ENCODE peak calls at places on chromosomes 5 and 9, in eight cellular contexts. S is RPMI7951; E is progenitor cell of endocrine pancreas; O is NCI-H2081; A is CMK; R is A172; M is COR-L47; D is stimulated activated CD4-positive, alpha-beta T cell treated with anti-CD3 and anti-CD28 coated beads, Interleukin-15, amount 100 ng/mL, for 1 hour. U is an unnamed sample.

GRCh38 chr5:33936381-33937016 is at the start of gene RXFP3:
- DNase-seq in R (no peak), O (no peak), D (no peak), S (peak), M (no peak), A (no peak), E (no peak), U (no peak)

GRCh38 chr5:142441638-142442037 is 116.8 kb upstream of the SPRY4 start:
- DNase-seq in A (no peak), D (no peak), S (no peak), E (no peak), R (no peak), M (no peak), O (no peak), U (no peak)

GRCh38 chr9:110021891-110022290 is 186.1 kb downstream of the C9orf152 start:
- DNase-seq in S (no peak), R (no peak), D (no peak), O (no peak), M (no peak), E (no peak), A (no peak), U (no peak)

GRCh38 chr9:138075961-138076649 is 198.5 kb downstream of the CACNA1B start:
- DNase-seq in O (no peak), D (no peak), R (no peak), M (no peak), E (no peak), A (no peak), S (no peak), U (no peak)

GRCh38 chr9:89854715-89855475 is 250.1 kb downstream of the GADD45G start:
- DNase-seq in O (no peak), R (no peak), E (no peak), M (no peak), S (no peak), D (no peak), A (no peak), U (no peak)

GRCh38 chr9:131056781-131057506 is 39.4 kb upstream of the AIF1L start:
- DNase-seq in R (no peak), O (no peak), M (no peak), S (no peak), A (no peak), D (no peak), E (no peak), U (no peak)

GRCh38 chr9:107740088-107740980 is 250.8 kb upstream of the KLF4 start:
- DNase-seq in E (no peak), O (no peak), M (no peak), S (no peak), D (no peak), A (no peak), R (no peak), U (no peak)

GRCh38 chr9:4739587-4740372 is 1.2 kb downstream of the AK3 start:
- DNase-seq in O (no peak), M (no peak), E (no peak), S (peak), R (no peak), D (no peak), A (no peak), U (no peak)

GRCh38 chr9:35658144-35658893 is at the start of gene CCDC107:
- DNase-seq in R (peak), O (peak), E (peak), A (peak), S (peak), M (peak), D (peak), U (peak)

GRCh38 chr5:155381654-155382053 is 368.1 kb downstream of the KIF4B start:
- DNase-seq in M (no peak), A (no peak), O (no peak), R (no peak), D (no peak), E (no peak), S (no peak), U (no peak)

GRCh38 chr5:157506981-157507780 is 47.2 kb downstream of the NIPAL4 start:
- DNase-seq in R (peak), A (no peak), E (no peak), O (no peak), M (no peak), S (peak), D (no peak), U (no peak)

GRCh38 chr5:53023969-53024368 is 34.8 kb downstream of the ITGA2 start:
- DNase-seq in M (no peak), A (no peak), D (no peak), O (no peak), R (no peak), E (no peak), S (peak), U (no peak)

GRCh38 chr9:2781336-2781735 is 62.6 kb downstream of the PUM3 start:
- DNase-seq in A (no peak), D (no peak), R (no peak), E (no peak), O (no peak), M (no peak), S (no peak), U (no peak)

GRCh38 chr9:97768731-97769130 is 71.6 kb upstream of the XPA start:
- DNase-seq in S (peak), M (no peak), R (peak), D (no peak), A (no peak), E (no peak), O (no peak), U (no peak)

GRCh38 chr9:36923025-36923625 is 110.9 kb downstream of the PAX5 start:
- DNase-seq in A (no peak), E (no peak), M (no peak), D (no peak), R (no peak), S (no peak), O (no peak), U (no peak)

GRCh38 chr5:139847790-139848507 is 52.3 kb downstream of the PSD2 start:
- DNase-seq in E (peak), O (peak), M (peak), A (no peak), R (no peak), S (peak), D (peak), U (peak)

GRCh38 chr5:172819569-172819968 is 14.5 kb upstream of the ERGIC1 start:
- DNase-seq in A (no peak), E (no peak), D (no peak), S (no peak), R (no peak), M (no peak), O (no peak), U (no peak)

GRCh38 chr5:82255844-82256243 is 22.3 kb downstream of the RPS23 start:
- DNase-seq in D (no peak), R (no peak), S (no peak), M (no peak), E (no peak), A (no peak), O (no peak), U (no peak)

GRCh38 chr5:136636001-136636400 is 270.7 kb upstream of the TRPC7 start:
- DNase-seq in S (no peak), O (no peak), E (no peak), M (no peak), D (no peak), A (no peak), R (no peak), U (no peak)

GRCh38 chr5:19018822-19019221 is 969.2 kb downstream of the CDH18 start:
- DNase-seq in D (no peak), R (peak), A (peak), O (no peak), S (no peak), M (no peak), E (no peak), U (no peak)

GRCh38 chr5:124477577-124477976 is 268.9 kb downstream of the ZNF608 start:
- DNase-seq in S (no peak), R (no peak), O (no peak), A (no peak), E (no peak), M (no peak), D (no peak), U (no peak)

GRCh38 chr5:14108170-14108996 is 34.8 kb upstream of the TRIO start:
- DNase-seq in R (peak), S (peak), M (peak), A (peak), E (peak), O (peak), D (no peak), U (peak)

GRCh38 chr5:118611332-118611945 is 376.9 kb downstream of the DTWD2 start:
- DNase-seq in S (peak), O (no peak), E (no peak), M (no peak), A (no peak), R (peak), D (no peak), U (peak)

GRCh38 chr5:81080809-81081460 is 120.8 kb downstream of the RASGRF2 start:
- DNase-seq in M (no peak), D (no peak), S (no peak), E (no peak), O (no peak), R (no peak), A (no peak), U (no peak)

GRCh38 chr5:158513490-158514301 is 586.0 kb downstream of the EBF1 start:
- DNase-seq in E (no peak), R (no peak), O (no peak), D (no peak), M (no peak), S (no peak), A (no peak), U (no peak)

GRCh38 chr5:139646912-139647391 is 1.2 kb upstream of the CXXC5 start:
- DNase-seq in R (no peak), M (no peak), S (no peak), O (no peak), E (no peak), A (no peak), D (no peak), U (no peak)

GRCh38 chr5:50302815-50303490 is 138.1 kb downstream of the EMB start:
- DNase-seq in R (peak), E (no peak), M (no peak), D (no peak), A (no peak), S (peak), O (no peak), U (no peak)

GRCh38 chr9:133823189-133824105 is 85.3 kb upstream of the SARDH start:
- DNase-seq in A (no peak), E (no peak), M (no peak), S (no peak), R (no peak), O (no peak), D (no peak), U (no peak)

GRCh38 chr5:167587768-167588167 is 703.7 kb upstream of the WWC1 start:
- DNase-seq in A (no peak), M (no peak), S (peak), R (peak), E (peak), D (no peak), O (peak), U (peak)

GRCh38 chr5:88671808-88672499 is 211.0 kb downstream of the MEF2C start:
- DNase-seq in E (no peak), O (no peak), S (no peak), M (no peak), R (no peak), A (no peak), D (no peak), U (no peak)

GRCh38 chr5:72013741-72014703 is 93.3 kb upstream of the MAP1B start:
- DNase-seq in O (peak), E (no peak), S (no peak), R (no peak), M (peak), A (no peak), D (no peak), U (peak)

GRCh38 chr5:107546685-107547084 is 124.1 kb downstream of the EFNA5 start:
- DNase-seq in R (no peak), S (no peak), D (no peak), M (no peak), E (no peak), A (no peak), O (no peak), U (no peak)

GRCh38 chr5:93158841-93159240 is 422.2 kb downstream of the NR2F1-AS1 start:
- DNase-seq in E (no peak), R (no peak), S (peak), D (no peak), O (no peak), M (no peak), A (no peak), U (no peak)

GRCh38 chr9:129559506-129559881 is 61.4 kb downstream of the C9orf50 start:
- DNase-seq in M (no peak), O (no peak), S (no peak), A (no peak), R (no peak), E (no peak), D (no peak), U (no peak)

GRCh38 chr5:65722575-65723424 is 795 bp downstream of the NLN start:
- DNase-seq in E (no peak), M (peak), A (no peak), O (peak), D (no peak), R (peak), S (peak), U (peak)

GRCh38 chr5:160774646-160775313 is 77.2 kb downstream of the ATP10B start:
- DNase-seq in O (no peak), M (peak), E (no peak), R (no peak), D (no peak), A (no peak), S (no peak), U (peak)

GRCh38 chr5:34621280-34622045 is 34.7 kb upstream of the RAI14 start:
- DNase-seq in O (no peak), R (no peak), E (no peak), A (no peak), S (no peak), M (no peak), D (no peak), U (no peak)

GRCh38 chr5:115625579-115626443 is at the start of gene TMED7:
- DNase-seq in M (peak), R (peak), S (peak), D (peak), E (peak), O (peak), A (peak), U (peak)

U was measured in neuronal stem cell.